ENCODE peak calls at places on chromosomes 1 and 21, in seven cellular contexts. O is cardiac fibroblast; C is NCI-H460; E is WTC11; H is stimulated activated naive CD8-positive, alpha-beta T cell treated with anti-CD3 and anti-CD28 coated beads, Interleukin-15, Interleukin-2, amounts not matched to agents 100 U/mL and 50 U/mL, for 24 hours; S is activated naive CD4-positive, alpha-beta T cell treated with Interleukin-2 at 50 U/mL for 16 hours; K is GDM1. P is an unnamed sample.

GRCh38 chr1:234600418-234601216 is 9.4 kb downstream of the IRF2BP2 start:
- DNase-seq in O (peak; percentile 77), C (no peak), E (no peak), H (no peak), S (no peak), K (no peak), P (peak; percentile 35)

GRCh38 chr1:17559618-17560419 is 20.3 kb downstream of the ARHGEF10L start:
- DNase-seq in O (no peak), C (no peak), E (no peak), H (no peak), S (no peak), K (no peak), P (no peak)

GRCh38 chr1:27001570-27002360 is 8.3 kb downstream of the TRNP1 start:
- DNase-seq in O (peak; percentile 64), C (no peak), E (no peak), H (peak; percentile 16), S (no peak), K (peak; percentile 93), P (no peak)

GRCh38 chr1:15700510-15700909 is 16.4 kb downstream of the PLEKHM2 start:
- DNase-seq in O (peak; percentile 86), C (no peak), E (no peak), H (no peak), S (no peak), K (no peak), P (no peak)

GRCh38 chr1:22317920-22318243 is 133.8 kb upstream of the ZBTB40 start:
- DNase-seq in O (no peak), C (no peak), E (no peak), H (no peak), S (no peak), K (no peak), P (no peak)

GRCh38 chr1:181608386-181608785 is 125.1 kb downstream of the CACNA1E start:
- DNase-seq in O (no peak), C (no peak), E (no peak), H (no peak), S (no peak), K (no peak), P (no peak)

GRCh38 chr1:21261551-21262281 is 28.5 kb downstream of the ECE1 start:
- DNase-seq in O (peak; percentile 95), C (peak; percentile 81), E (no peak), H (peak; percentile 48), S (peak; percentile 12), K (no peak), P (no peak)

GRCh38 chr1:80495806-80496205 is 1304.9 kb upstream of the ADGRL2 start:
- DNase-seq in O (no peak), C (no peak), E (no peak), H (no peak), S (no peak), K (no peak), P (no peak)

GRCh38 chr1:2956571-2956970 is 64.7 kb upstream of the ACTRT2 start:
- DNase-seq in O (no peak), C (no peak), E (no peak), H (no peak), S (no peak), K (peak; percentile 64), P (no peak)

GRCh38 chr1:89706700-89707012 is 73.7 kb downstream of the LRRC8C start:
- DNase-seq in O (no peak), C (no peak), E (no peak), H (no peak), S (no peak), K (peak; percentile 35), P (no peak)

GRCh38 chr1:91490501-91490900 is 10.2 kb upstream of the CDC7 start:
- DNase-seq in O (peak; percentile 30), C (no peak), E (no peak), H (no peak), S (no peak), K (no peak), P (no peak)

GRCh38 chr1:165570078-165570477 is 26.3 kb downstream of the LRRC52 start:
- DNase-seq in O (no peak), C (no peak), E (no peak), H (no peak), S (no peak), K (no peak), P (no peak)

GRCh38 chr1:217525773-217526490 is 105.0 kb downstream of the GPATCH2 start:
- DNase-seq in O (peak; percentile 60), C (no peak), E (no peak), H (no peak), S (no peak), K (no peak), P (no peak)

GRCh38 chr1:195939844-195940243 is 668.4 kb downstream of the KCNT2 start:
- DNase-seq in O (no peak), C (peak; percentile 26), E (peak; percentile 26), H (no peak), S (no peak), K (no peak), P (no peak)

GRCh38 chr1:77831976-77832695 is 52.7 kb downstream of the MIGA1 start:
- DNase-seq in O (peak; percentile 81), C (no peak), E (no peak), H (no peak), S (no peak), K (no peak), P (no peak)

GRCh38 chr21:44018813-44019567 is 6.9 kb downstream of the TRAPPC10 start:
- DNase-seq in O (no peak), C (no peak), E (no peak), H (peak; percentile 26), S (no peak), K (no peak), P (no peak)

GRCh38 chr1:160083968-160084770 is 2.8 kb downstream of the KCNJ9 start:
- DNase-seq in O (peak; percentile 28), C (peak; percentile 42), E (peak; percentile 93), H (peak; percentile 79), S (peak; percentile 80), K (peak; percentile 16), P (peak; percentile 63)

GRCh38 chr1:94270801-94271203 is 33.4 kb upstream of the ARHGAP29 start:
- DNase-seq in O (peak; percentile 58), C (no peak), E (no peak), H (no peak), S (no peak), K (no peak), P (no peak)

GRCh38 chr1:94863297-94863911 is 43.2 kb downstream of the SLC44A3 start:
- DNase-seq in O (peak; percentile 92), C (no peak), E (no peak), H (no peak), S (no peak), K (no peak), P (no peak)

GRCh38 chr1:240739139-240739538 is 127.2 kb upstream of the GREM2 start:
- DNase-seq in O (peak; percentile 6), C (no peak), E (no peak), H (no peak), S (no peak), K (no peak), P (no peak)

GRCh38 chr1:176950736-176951308 is 213.7 kb downstream of the ASTN1 start:
- DNase-seq in O (no peak), C (no peak), E (peak; percentile 13), H (no peak), S (no peak), K (no peak), P (no peak)

GRCh38 chr21:38171723-38172344 is 85.0 kb upstream of the KCNJ15 start:
- DNase-seq in O (peak; percentile 57), C (no peak), E (peak; percentile 60), H (no peak), S (no peak), K (no peak), P (no peak)

GRCh38 chr1:26748351-26748750 is 39.4 kb upstream of the PIGV start:
- DNase-seq in O (no peak), C (no peak), E (no peak), H (no peak), S (no peak), K (no peak), P (no peak)

GRCh38 chr1:95572002-95572401 is 338.0 kb downstream of the RWDD3 start:
- DNase-seq in O (no peak), C (no peak), E (no peak), H (no peak), S (no peak), K (no peak), P (no peak)

GRCh38 chr21:37088196-37088595 is 15.1 kb downstream of the TTC3 start:
- DNase-seq in O (peak; percentile 64), C (no peak), E (no peak), H (no peak), S (no peak), K (no peak), P (no peak)

GRCh38 chr1:244955661-244956060 is 91.3 kb upstream of the HNRNPU start:
- DNase-seq in O (no peak), C (no peak), E (no peak), H (no peak), S (no peak), K (no peak), P (no peak)

GRCh38 chr1:16324456-16324890 is 27.8 kb downstream of the FBXO42 start:
- DNase-seq in O (peak; percentile 79), C (no peak), E (no peak), H (no peak), S (no peak), K (no peak), P (no peak)

GRCh38 chr1:58659516-58659915 is 40.3 kb downstream of the MYSM1 start:
- DNase-seq in O (no peak), C (no peak), E (no peak), H (no peak), S (no peak), K (no peak), P (no peak)

GRCh38 chr1:228360533-228361313 is 45.9 kb downstream of the TRIM11 start:
- DNase-seq in O (no peak), C (no peak), E (no peak), H (no peak), S (no peak), K (no peak), P (no peak)

GRCh38 chr1:34874581-34874980 is 15.0 kb upstream of the SMIM12 start:
- DNase-seq in O (no peak), C (no peak), E (no peak), H (no peak), S (no peak), K (no peak), P (no peak)

GRCh38 chr1:6065093-6065878 is 19.6 kb downstream of the KCNAB2 start:
- DNase-seq in O (peak; percentile 7), C (no peak), E (no peak), H (no peak), S (no peak), K (no peak), P (no peak)

GRCh38 chr21:38443110-38443509 is 55.2 kb downstream of the ERG start:
- DNase-seq in O (no peak), C (no peak), E (no peak), H (no peak), S (no peak), K (no peak), P (no peak)

GRCh38 chr1:247334378-247335133 is 2.9 kb upstream of the ZNF496 start:
- DNase-seq in O (no peak), C (no peak), E (no peak), H (no peak), S (no peak), K (no peak), P (no peak)

GRCh38 chr1:44616991-44617702 is 57.1 kb downstream of the TMEM53 start:
- DNase-seq in O (peak; percentile 8), C (no peak), E (peak; percentile 54), H (no peak), S (no peak), K (no peak), P (no peak)

GRCh38 chr1:51661081-51661518 is 44.2 kb downstream of the OSBPL9 start:
- DNase-seq in O (peak; percentile 94), C (peak; percentile 12), E (no peak), H (no peak), S (no peak), K (no peak), P (no peak)

GRCh38 chr1:156677616-156678596 is 699 bp upstream of the NES start:
- DNase-seq in O (peak; percentile 87), C (peak; percentile 83), E (peak; percentile 77), H (peak; percentile 40), S (no peak), K (peak; percentile 22), P (no peak)

GRCh38 chr1:18803859-18804258 is 55.6 kb downstream of the TAS1R2 start:
- DNase-seq in O (no peak), C (no peak), E (no peak), H (no peak), S (no peak), K (no peak), P (no peak)

GRCh38 chr1:10338047-10338446 is 60.8 kb upstream of the PGD start:
- DNase-seq in O (peak; percentile 68), C (peak; percentile 7), E (peak; percentile 66), H (peak; percentile 54), S (peak; percentile 37), K (peak; percentile 46), P (peak; percentile 8)

P was measured in T-helper 2 cell treated with Interferon-gamma antibody and Interleukin-4, amounts not matched to agents 5 μg/mL and 100 μg/mL, for 36 hours.